ENCODE peak calls at places on chromosomes 6 and 20, in eight cellular contexts. One of them, this sample, is unnamed. For H3K9me3, the result is how much of the 10 kb centered on the place peaks cover.

GRCh38 chr6:46312657-46313056 is 141.9 kb upstream of the ENPP5 start:
- DNase-seq in trophoblast cell: no peak
- DNase-seq in hepatocyte: no peak
- DNase-seq in PC-3: no peak
- DNase-seq in spleen: no peak
- DNase-seq in lower lobe of right lung: no peak
- DNase-seq in uterus: no peak
- DNase-seq in stomach: no peak
- DNase-seq in this sample: no peak

GRCh38 chr6:37324131-37325033 is 29.4 kb upstream of the RNF8 start:
- DNase-seq in PC-3: peak
- DNase-seq in hepatocyte: no peak
- DNase-seq in spleen: no peak
- DNase-seq in trophoblast cell: no peak
- DNase-seq in stomach: no peak
- DNase-seq in uterus: no peak
- DNase-seq in lower lobe of right lung: no peak
- DNase-seq in this sample: no peak

GRCh38 chr6:78615430-78615904 is 251.9 kb upstream of the IRAK1BP1 start:
- DNase-seq in PC-3: peak
- DNase-seq in trophoblast cell: no peak
- DNase-seq in spleen: no peak
- DNase-seq in hepatocyte: peak
- DNase-seq in stomach: no peak
- DNase-seq in lower lobe of right lung: no peak
- DNase-seq in uterus: no peak
- DNase-seq in this sample: no peak

GRCh38 chr6:27254566-27254965 is 7.1 kb downstream of the PRSS16 start:
- DNase-seq in hepatocyte: no peak
- DNase-seq in PC-3: no peak
- DNase-seq in stomach: no peak
- DNase-seq in trophoblast cell: no peak
- DNase-seq in lower lobe of right lung: no peak
- DNase-seq in uterus: no peak
- DNase-seq in spleen: no peak
- DNase-seq in this sample: no peak

GRCh38 chr6:13355043-13355945 is 27.0 kb upstream of the TBC1D7 start:
- DNase-seq in lower lobe of right lung: no peak
- DNase-seq in PC-3: peak
- DNase-seq in stomach: no peak
- DNase-seq in uterus: no peak
- DNase-seq in spleen: no peak
- DNase-seq in hepatocyte: peak
- DNase-seq in trophoblast cell: peak
- DNase-seq in this sample: no peak

GRCh38 chr20:47276856-47277541 is 79.5 kb downstream of the ZMYND8 start:
- DNase-seq in uterus: peak
- DNase-seq in stomach: peak
- DNase-seq in trophoblast cell: no peak
- DNase-seq in spleen: no peak
- DNase-seq in lower lobe of right lung: no peak
- DNase-seq in hepatocyte: no peak
- DNase-seq in PC-3: no peak
- DNase-seq in this sample: no peak

GRCh38 chr6:44478158-44478557 is 90.7 kb downstream of the CDC5L start:
- DNase-seq in trophoblast cell: no peak
- DNase-seq in PC-3: no peak
- DNase-seq in spleen: no peak
- DNase-seq in stomach: no peak
- DNase-seq in uterus: no peak
- DNase-seq in hepatocyte: no peak
- DNase-seq in lower lobe of right lung: no peak
- DNase-seq in this sample: no peak

GRCh38 chr6:4185419-4185818 is 50.0 kb upstream of the ECI2 start:
- DNase-seq in uterus: no peak
- DNase-seq in spleen: no peak
- DNase-seq in trophoblast cell: no peak
- DNase-seq in stomach: no peak
- DNase-seq in hepatocyte: no peak
- DNase-seq in lower lobe of right lung: no peak
- DNase-seq in PC-3: no peak
- DNase-seq in this sample: no peak

GRCh38 chr6:158361961-158362634 is 49.8 kb downstream of the TULP4 start:
- DNase-seq in spleen: no peak
- DNase-seq in trophoblast cell: no peak
- DNase-seq in stomach: no peak
- DNase-seq in hepatocyte: no peak
- DNase-seq in PC-3: no peak
- DNase-seq in uterus: no peak
- DNase-seq in lower lobe of right lung: no peak
- DNase-seq in this sample: no peak

DNA sequence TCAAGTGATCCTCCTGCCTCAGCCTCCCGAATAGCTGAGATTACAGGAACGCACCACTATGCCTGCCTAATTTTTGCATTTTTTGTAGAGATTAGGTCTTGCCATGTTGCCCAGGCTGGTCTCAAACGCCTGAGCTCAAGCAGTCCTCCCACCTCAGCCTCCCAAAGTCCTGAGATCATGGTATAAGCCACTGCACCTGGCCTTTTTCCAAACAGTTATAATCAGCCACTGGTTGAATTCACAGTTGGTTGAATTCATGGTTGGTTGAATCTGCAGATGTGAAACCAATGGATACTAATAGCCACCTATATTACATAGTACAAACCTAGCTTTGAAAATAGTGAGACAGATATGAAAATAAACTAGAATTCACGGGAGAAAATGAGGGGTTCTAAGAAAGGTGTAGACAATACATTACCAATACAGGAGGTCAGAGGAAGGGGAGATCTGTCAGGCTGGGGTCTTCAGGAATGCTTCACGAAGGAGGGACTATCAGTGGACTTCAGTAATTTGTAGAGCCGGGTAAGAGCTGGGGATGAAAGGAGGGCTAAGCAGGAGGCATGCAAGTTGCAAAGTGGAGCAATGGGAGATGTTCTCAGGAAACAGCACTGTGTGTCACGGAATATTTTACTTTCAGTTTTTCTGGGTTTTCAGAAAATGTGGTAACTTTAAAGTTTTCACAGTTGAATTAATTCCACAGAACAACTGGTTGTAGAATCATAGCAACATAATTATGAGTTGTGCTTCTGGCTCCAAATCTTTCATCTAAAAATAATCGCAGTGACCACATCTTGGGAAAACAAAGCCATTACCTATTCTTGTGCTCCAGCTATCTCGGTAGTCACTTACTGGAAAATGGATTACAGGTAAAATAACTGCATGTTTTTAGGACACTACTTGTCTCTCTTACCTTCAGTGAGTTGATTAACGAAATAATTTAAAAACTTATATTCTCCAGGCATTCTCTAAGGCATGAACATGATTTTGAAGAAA is 12.9 kb upstream of the CEP85L start:
- DNase-seq in stomach: no peak
- DNase-seq in uterus: no peak
- DNase-seq in spleen: no peak
- DNase-seq in hepatocyte: no peak
- DNase-seq in lower lobe of right lung: no peak
- DNase-seq in PC-3: no peak
- DNase-seq in trophoblast cell: no peak
- DNase-seq in this sample: no peak
- H3K27ac ChIP-seq in stomach: peak
- H3K27ac ChIP-seq in uterus: peak
- H3K27ac ChIP-seq in spleen: peak
- H3K27ac ChIP-seq in hepatocyte: no peak
- H3K27ac ChIP-seq in lower lobe of right lung: no peak
- H3K27ac ChIP-seq in PC-3: no peak
- H3K27ac ChIP-seq in trophoblast cell: no peak
- H3K27ac ChIP-seq in this sample: no peak

DNA sequence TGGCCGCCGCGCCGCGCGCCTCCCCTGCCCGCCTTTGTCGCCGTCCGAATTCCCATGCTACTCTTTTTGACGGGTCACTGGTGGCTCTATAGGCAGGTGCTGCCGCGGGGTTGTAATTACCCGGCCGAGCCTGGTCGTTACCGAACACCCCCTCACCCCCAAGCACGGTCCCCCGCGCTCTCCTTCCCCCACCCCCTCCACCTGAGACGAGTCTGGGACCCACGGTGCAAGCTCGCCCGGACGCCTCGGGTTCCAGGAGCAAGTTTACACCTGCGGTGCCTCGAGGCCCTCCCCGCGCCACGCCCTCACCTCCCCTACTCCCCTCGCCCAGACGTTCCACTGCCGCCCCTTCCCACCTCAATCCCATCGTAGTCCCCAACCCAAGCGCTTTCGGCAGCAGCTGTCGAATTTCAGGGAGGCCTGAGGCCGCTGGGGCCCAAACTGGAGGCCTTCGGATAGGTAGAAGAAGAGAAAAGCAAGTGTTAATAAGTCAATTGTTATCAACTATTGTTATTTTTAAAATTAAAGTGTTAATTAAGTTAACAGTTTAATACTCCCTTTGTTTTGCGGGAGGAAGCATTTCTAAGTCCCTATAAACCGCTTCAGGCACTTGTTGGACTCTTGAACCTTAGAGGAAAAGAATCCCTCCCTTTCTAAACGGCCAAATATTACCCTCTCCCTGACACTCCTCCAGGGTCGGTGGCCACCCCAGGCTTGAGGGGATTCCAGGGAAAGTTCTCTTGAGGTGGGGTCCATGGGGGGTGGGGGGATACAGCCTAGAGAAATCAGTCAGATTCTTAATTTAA is 4.2 kb downstream of the NR2E1 start:
- DNase-seq in stomach: no peak
- DNase-seq in trophoblast cell: no peak
- DNase-seq in hepatocyte: no peak
- DNase-seq in spleen: no peak
- DNase-seq in PC-3: no peak
- DNase-seq in uterus: no peak
- DNase-seq in lower lobe of right lung: no peak
- DNase-seq in this sample: peak
- H3K9me3 ChIP-seq in stomach: under half
- H3K9me3 ChIP-seq in trophoblast cell: under half
- H3K9me3 ChIP-seq in hepatocyte: under half
- H3K9me3 ChIP-seq in spleen: under half
- H3K9me3 ChIP-seq in PC-3: under half
- H3K9me3 ChIP-seq in uterus: under half
- H3K9me3 ChIP-seq in lower lobe of right lung: under half
- H3K9me3 ChIP-seq in this sample: under half

GRCh38 chr6:111200823-111201134 is 113.5 kb downstream of the SLC16A10 start:
- DNase-seq in lower lobe of right lung: no peak
- DNase-seq in uterus: no peak
- DNase-seq in hepatocyte: no peak
- DNase-seq in stomach: no peak
- DNase-seq in trophoblast cell: no peak
- DNase-seq in spleen: no peak
- DNase-seq in PC-3: no peak
- DNase-seq in this sample: no peak
- H3K27ac ChIP-seq in lower lobe of right lung: no peak
- H3K27ac ChIP-seq in uterus: no peak
- H3K27ac ChIP-seq in hepatocyte: peak
- H3K27ac ChIP-seq in stomach: peak
- H3K27ac ChIP-seq in trophoblast cell: no peak
- H3K27ac ChIP-seq in spleen: no peak
- H3K27ac ChIP-seq in PC-3: no peak
- H3K27ac ChIP-seq in this sample: no peak

DNA sequence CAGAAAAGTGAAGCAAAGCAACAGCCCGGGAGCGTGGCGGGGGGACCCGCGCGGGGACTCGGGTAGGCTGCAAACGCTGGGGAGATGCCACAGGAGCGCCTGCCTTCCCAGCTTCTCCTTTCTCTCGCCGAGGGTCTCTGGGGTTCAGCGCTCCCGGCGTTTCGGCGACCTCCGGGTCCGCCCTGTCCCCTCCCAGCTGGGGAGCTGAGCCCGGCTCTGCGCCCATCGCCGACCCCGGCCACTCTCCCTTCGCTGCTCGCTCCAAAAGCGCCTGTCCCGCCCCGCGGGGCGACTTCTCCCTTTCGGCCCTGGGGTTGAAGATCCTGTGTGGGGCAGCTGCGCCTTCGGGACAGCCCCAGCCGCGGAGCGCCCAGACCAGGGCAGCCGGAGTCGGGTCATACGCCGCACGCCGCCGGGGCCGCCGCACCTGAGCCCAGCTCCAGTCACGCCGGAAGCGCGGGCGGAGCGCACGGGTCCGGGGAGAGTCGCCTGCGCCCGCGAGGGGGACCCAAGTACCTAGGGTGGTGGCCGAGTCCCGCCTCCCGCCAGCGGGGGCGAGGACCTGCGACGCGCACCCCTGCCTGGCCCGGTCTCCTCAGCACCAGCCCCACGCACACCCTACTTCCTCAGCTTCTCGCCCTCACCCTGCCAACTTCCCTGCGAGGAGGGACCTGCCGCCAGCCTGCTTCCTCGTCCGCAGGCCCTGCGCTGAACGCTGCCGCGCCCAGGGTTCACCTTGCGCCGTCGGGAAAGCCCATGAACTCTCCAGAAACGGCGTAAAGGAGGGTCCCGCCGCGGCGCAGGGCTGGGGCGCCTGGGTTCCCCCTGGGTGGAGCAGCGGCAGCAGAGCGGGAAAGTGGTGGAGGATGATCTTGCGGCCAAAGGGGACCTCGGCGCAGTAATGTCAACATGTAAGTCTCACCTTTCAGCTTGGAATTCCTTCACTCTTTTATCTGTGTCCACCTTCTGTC is at the start of gene ADGRG6:
- DNase-seq in hepatocyte: peak
- DNase-seq in uterus: no peak
- DNase-seq in trophoblast cell: peak
- DNase-seq in PC-3: peak
- DNase-seq in stomach: peak
- DNase-seq in spleen: peak
- DNase-seq in lower lobe of right lung: peak
- DNase-seq in this sample: peak
- H3K9me3 ChIP-seq in hepatocyte: under half
- H3K9me3 ChIP-seq in uterus: under half
- H3K9me3 ChIP-seq in trophoblast cell: under half
- H3K9me3 ChIP-seq in PC-3: under half
- H3K9me3 ChIP-seq in stomach: under half
- H3K9me3 ChIP-seq in spleen: under half
- H3K9me3 ChIP-seq in lower lobe of right lung: under half
- H3K9me3 ChIP-seq in this sample: under half

DNA sequence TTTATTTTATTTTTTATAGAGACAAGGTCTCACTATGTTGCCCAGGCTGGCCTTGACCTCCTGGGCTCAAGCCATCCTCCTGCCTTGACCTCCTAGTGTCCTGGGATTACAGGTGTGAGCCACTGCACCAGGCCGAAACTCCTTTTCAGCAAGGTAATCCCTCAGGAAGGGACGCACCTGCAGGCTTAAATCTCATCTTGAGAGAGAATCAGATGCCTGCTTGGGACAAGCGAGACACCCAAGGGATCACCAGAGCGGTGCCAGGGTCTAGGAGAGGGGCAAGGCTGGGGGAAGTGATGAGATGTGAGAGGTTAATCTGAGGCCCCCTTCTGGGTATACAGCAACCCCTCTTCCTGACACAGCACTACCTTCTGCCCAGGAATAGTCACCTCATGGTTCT is 4.0 kb upstream of the ATP9A start:
- DNase-seq in trophoblast cell: no peak
- DNase-seq in hepatocyte: no peak
- DNase-seq in spleen: peak
- DNase-seq in stomach: no peak
- DNase-seq in uterus: no peak
- DNase-seq in lower lobe of right lung: no peak
- DNase-seq in PC-3: no peak
- DNase-seq in this sample: no peak
- H3K27ac ChIP-seq in trophoblast cell: no peak
- H3K27ac ChIP-seq in hepatocyte: no peak
- H3K27ac ChIP-seq in spleen: no peak
- H3K27ac ChIP-seq in stomach: no peak
- H3K27ac ChIP-seq in uterus: no peak
- H3K27ac ChIP-seq in lower lobe of right lung: no peak
- H3K27ac ChIP-seq in PC-3: no peak
- H3K27ac ChIP-seq in this sample: no peak

This sample was measured in neural progenitor cell.